ENCODE peak calls at places on chromosomes 5 and 9, in nine cellular contexts. A is vagina, B is thyroid gland, J is ovary, N is IMR-90, U is sigmoid colon, M is tibial nerve, F is body of pancreas, O is uterus. R is an unnamed sample. For H3K4me1, the result is how much of the 10 kb centered on the place peaks cover.

GRCh38 chr5:32754251-32754650 is 43.1 kb downstream of the NPR3 start:
- DNase-seq in A (no peak), B (no peak), J (no peak), N (no peak), U (no peak), M (no peak), F (no peak), O (no peak), R (no peak)

GRCh38 chr5:66306105-66306843 is 162.2 kb downstream of the SREK1 start:
- DNase-seq in A (no peak), B (peak), J (peak), N (peak), U (peak), M (peak), F (peak), O (peak), R (peak)

GRCh38 chr5:97224112-97224750 is 41.2 kb upstream of the RIOK2 start:
- DNase-seq in A (no peak), B (no peak), J (no peak), N (peak), U (no peak), M (no peak), F (no peak), O (no peak), R (no peak)

GRCh38 chr9:96246267-96246671 is 55.7 kb downstream of the HSD17B3 start:
- DNase-seq in A (no peak), B (no peak), J (no peak), N (no peak), U (no peak), M (no peak), F (peak), O (no peak), R (peak)

GRCh38 chr5:88536146-88536545 is 267.5 kb upstream of the TMEM161B start:
- DNase-seq in A (no peak), B (no peak), J (no peak), N (no peak), U (no peak), M (no peak), F (no peak), O (no peak), R (no peak)

GRCh38 chr9:122900791-122901190 is 4.4 kb downstream of the RC3H2 start:
- DNase-seq in A (no peak), B (no peak), J (no peak), N (peak), U (no peak), M (no peak), F (no peak), O (no peak), R (no peak)

GRCh38 chr9:129624168-129624759 is 1.7 kb upstream of the NTMT1 start:
- DNase-seq in A (no peak), B (peak), J (no peak), N (peak), U (no peak), M (peak), F (peak), O (no peak), R (peak)

GRCh38 chr9:14779566-14780022 is 57.1 kb upstream of the CER1 start:
- DNase-seq in A (no peak), B (no peak), J (no peak), N (no peak), U (no peak), M (no peak), F (no peak), O (no peak), R (peak)

GRCh38 chr5:14720236-14720923 is 55.9 kb downstream of the OTULIN start:
- DNase-seq in A (no peak), B (no peak), J (no peak), N (peak), U (no peak), M (no peak), F (no peak), O (no peak), R (no peak)

GRCh38 chr9:36903541-36904435 is 130.3 kb downstream of the PAX5 start:
- DNase-seq in A (no peak), B (no peak), J (no peak), N (peak), U (no peak), M (no peak), F (peak), O (no peak), R (peak)

GRCh38 chr9:98625728-98626127 is 83.0 kb downstream of the GABBR2 start:
- DNase-seq in A (no peak), B (no peak), J (no peak), N (no peak), U (no peak), M (no peak), F (no peak), O (no peak), R (no peak)

GRCh38 chr5:96344678-96345612 is 88.1 kb downstream of the PCSK1 start:
- DNase-seq in A (no peak), B (no peak), J (no peak), N (peak), U (no peak), M (peak), F (peak), O (no peak), R (peak)

GRCh38 chr5:34411470-34412346 is 244.4 kb upstream of the RAI14 start:
- DNase-seq in A (no peak), B (no peak), J (no peak), N (peak), U (no peak), M (no peak), F (no peak), O (no peak), R (no peak)

GRCh38 chr5:108481355-108481931 is 99.5 kb upstream of the FBXL17 start:
- DNase-seq in A (no peak), B (peak), J (no peak), N (peak), U (no peak), M (no peak), F (no peak), O (no peak), R (peak)

GRCh38 chr9:38015267-38015666 is 53.8 kb downstream of the SHB start:
- DNase-seq in A (no peak), B (no peak), J (no peak), N (no peak), U (no peak), M (no peak), F (no peak), O (no peak), R (no peak)
- H3K4me1 ChIP-seq in A (under half), B (under half), J (under half), N (under half), U (half or more), M (under half), F (under half), O (under half), R (under half)

GRCh38 chr9:83920469-83920941 is 727 bp downstream of the KIF27 start:
- DNase-seq in A (no peak), B (peak), J (peak), N (peak), U (peak), M (no peak), F (peak), O (no peak), R (no peak)
- TF ChIP-seq POLR2A in A (no peak), B (no peak), J (no peak), N (no peak), U (no peak), M (no peak), F (no peak), O (no peak), R (no peak)

GRCh38 chr9:134364391-134365114 is 38.3 kb downstream of the RXRA start:
- DNase-seq in A (no peak), B (no peak), J (no peak), N (no peak), U (no peak), M (no peak), F (no peak), O (no peak), R (no peak)
- H3K4me1 ChIP-seq in A (half or more), B (half or more), J (under half), N (under half), U (half or more), M (half or more), F (half or more), O (half or more), R (half or more)

DNA sequence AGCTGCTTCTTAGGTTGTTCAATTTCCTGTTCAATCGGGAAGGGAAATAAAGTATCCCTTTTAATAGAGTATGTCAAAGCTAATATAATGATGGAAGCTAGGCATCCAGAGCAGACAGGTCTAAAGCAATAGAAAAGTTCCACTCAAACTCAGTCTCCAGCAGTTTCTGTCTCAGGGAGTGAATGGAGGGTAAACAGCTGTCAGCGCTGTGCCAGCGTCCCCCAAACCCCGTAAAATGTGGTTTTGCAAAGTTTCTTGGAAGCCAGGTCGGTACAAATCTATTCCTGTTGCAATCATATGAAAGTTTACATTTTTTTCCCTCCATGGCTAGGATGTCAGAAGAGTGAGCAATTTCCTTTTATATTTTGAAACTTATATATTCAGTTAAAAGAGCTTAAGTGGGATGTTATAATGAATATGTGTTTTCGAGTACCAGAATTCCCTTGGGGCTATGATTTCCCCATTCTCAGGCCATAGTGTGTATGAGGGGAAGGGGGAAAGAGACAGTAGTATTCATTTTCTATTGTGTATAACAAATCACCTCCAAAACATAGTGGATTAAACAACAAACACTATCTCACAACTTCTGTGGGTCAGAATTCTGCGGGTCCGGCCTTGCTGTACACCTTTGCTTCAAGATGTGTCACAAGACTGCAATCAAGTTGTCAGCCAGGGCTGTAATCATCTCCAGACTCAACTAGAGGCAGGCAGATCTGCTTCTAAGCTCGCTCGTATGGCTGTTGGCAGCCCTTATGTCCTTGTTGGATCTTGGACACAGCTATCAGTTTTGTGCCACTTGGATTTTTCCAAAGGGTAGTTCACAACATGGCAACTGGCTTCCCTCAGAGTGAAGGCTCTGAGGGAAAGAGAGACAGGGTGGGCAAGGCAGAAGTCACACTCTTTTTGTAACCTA is 107.4 kb downstream of the SNX18 start:
- DNase-seq in A (no peak), B (no peak), J (no peak), N (peak), U (no peak), M (no peak), F (no peak), O (no peak), R (no peak)
- TF ChIP-seq POLR2A in A (no peak), B (no peak), J (no peak), N (no peak), U (no peak), M (no peak), F (no peak), O (no peak), R (no peak)

DNA sequence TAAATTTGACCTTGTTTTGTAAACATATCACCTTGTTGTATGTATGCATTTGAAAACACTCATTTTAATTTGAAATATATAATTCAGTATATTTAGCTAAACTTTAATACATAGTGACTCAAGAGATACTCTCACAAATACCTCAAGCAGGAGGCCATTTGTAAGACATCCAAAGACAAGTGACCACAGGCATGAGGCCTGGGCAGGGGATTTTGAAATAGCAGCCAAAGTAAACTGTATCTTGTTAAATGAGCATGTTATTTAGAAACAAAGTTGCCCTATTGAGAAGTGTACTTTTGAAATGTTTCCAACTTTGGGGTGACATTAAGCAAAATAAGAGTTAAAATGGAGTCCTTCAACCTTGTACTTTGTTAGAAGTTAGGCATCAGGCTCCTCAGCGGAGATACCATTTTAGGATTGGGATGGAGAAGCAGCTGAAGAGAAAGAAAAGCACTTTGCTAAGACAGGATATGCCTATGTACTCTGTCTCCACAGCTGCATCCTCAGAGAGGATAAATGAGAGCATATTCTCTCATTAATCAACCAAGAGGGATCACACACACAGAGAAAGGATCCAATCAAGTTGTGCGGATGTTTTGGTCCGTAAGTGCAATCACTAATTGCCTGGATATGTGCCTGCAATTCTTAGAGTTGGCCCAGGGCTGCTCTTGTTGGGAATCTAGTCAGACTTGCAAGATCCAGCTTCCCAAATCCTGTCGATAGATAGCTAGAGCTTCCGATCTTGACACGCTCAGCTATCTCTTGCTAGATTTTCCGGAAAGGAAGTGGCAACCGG is 157.5 kb upstream of the HAPLN1 start:
- DNase-seq in A (no peak), B (no peak), J (no peak), N (peak), U (no peak), M (no peak), F (no peak), O (no peak), R (no peak)
- H3K4me1 ChIP-seq in A (under half), B (under half), J (under half), N (under half), U (under half), M (under half), F (under half), O (under half), R (under half)

GRCh38 chr9:135962696-135963307 is 1.6 kb upstream of the UBAC1 start:
- DNase-seq in A (no peak), B (no peak), J (no peak), N (no peak), U (no peak), M (no peak), F (no peak), O (no peak), R (no peak)
- TF ChIP-seq POLR2A in A (no peak), B (no peak), J (no peak), N (no peak), U (no peak), M (no peak), F (no peak), O (no peak), R (no peak)

DNA sequence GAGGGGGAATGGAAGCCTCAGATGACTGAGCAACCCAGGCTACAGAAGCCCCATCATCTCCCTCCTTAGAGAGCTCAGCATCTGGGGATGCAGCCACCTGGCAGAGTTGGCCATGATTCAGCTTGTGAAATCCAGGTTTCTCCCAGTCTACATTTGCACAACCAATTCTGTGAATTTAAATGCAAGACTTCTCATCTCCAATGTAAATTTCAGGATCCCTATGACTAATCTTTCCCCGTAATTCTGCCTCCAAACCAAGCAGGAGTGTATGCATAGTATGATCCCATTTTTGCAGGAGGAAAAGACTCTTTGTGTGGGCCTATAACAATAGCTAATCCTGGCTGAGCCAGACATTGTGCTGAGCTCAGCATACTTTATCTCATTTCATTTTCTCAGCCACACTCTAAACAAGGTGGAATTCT is 59.6 kb upstream of the IL17B start:
- DNase-seq in A (no peak), B (no peak), J (no peak), N (peak), U (no peak), M (no peak), F (no peak), O (no peak), R (no peak)
- H3K4me1 ChIP-seq in A (under half), B (under half), J (under half), N (under half), U (under half), M (under half), F (under half), O (under half), R (under half)

GRCh38 chr5:132378580-132378979 is 9.1 kb downstream of the SLC22A5 start:
- DNase-seq in A (no peak), B (no peak), J (no peak), N (peak), U (no peak), M (no peak), F (no peak), O (no peak), R (no peak)
- TF ChIP-seq POLR2A in A (no peak), B (no peak), J (no peak), N (no peak), U (no peak), M (no peak), F (no peak), O (no peak), R (no peak)

DNA sequence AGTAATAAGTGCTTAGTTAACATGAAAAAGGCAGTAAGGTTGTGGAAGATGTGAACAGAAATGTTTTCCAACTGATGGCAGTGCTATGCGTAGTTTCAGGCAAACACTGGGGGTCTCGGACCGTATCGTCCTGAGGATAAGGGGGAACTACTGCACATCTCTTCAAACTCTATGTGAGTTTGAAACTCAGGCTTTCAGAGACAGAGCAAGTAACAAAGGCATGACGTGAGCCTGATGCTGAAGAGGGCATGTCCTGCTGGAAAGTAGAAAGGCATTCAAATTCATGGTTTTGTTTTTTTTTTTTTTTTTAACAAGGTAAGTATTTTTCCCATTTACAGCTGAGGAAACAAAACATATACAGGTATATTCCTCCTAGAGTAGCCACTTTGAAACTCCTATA is 59.9 kb downstream of the TRIM36 start:
- DNase-seq in A (no peak), B (no peak), J (no peak), N (no peak), U (no peak), M (no peak), F (no peak), O (no peak), R (no peak)
- H3K4me1 ChIP-seq in A (under half), B (under half), J (under half), N (under half), U (under half), M (under half), F (under half), O (under half), R (under half)

GRCh38 chr5:157594237-157594636 is 18.7 kb upstream of the ADAM19 start:
- DNase-seq in A (no peak), B (no peak), J (no peak), N (no peak), U (no peak), M (no peak), F (no peak), O (no peak), R (no peak)

GRCh38 chr5:157591766-157592165 is 16.2 kb upstream of the ADAM19 start:
- DNase-seq in A (no peak), B (no peak), J (no peak), N (no peak), U (no peak), M (no peak), F (no peak), O (no peak), R (no peak)

GRCh38 chr5:157594675-157595074 is 19.1 kb upstream of the ADAM19 start:
- DNase-seq in A (no peak), B (no peak), J (no peak), N (no peak), U (no peak), M (no peak), F (no peak), O (no peak), R (no peak)

GRCh38 chr5:157593036-157593435 is 17.5 kb upstream of the ADAM19 start:
- DNase-seq in A (no peak), B (no peak), J (no peak), N (no peak), U (no peak), M (no peak), F (no peak), O (no peak), R (no peak)

DNA sequence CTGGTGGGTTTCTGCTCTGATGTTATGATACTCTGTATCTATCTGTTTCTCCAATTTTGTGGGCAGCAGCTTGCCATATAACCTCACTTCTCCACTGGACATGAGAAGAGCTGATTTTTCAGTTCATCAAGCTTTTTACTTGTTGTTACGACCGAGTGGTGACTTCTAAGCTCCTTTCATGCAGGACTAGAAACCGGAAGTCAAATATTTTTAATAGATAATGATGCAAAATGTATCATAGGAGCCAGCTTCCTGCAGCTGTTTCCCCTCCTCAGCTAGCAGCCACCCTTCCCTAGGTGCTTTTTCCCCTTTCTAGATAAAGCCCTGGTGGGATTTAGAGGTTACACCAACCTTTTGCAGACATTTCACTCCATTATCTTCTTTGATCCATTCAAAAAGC is 17.0 kb upstream of the ADAM19 start:
- DNase-seq in A (no peak), B (no peak), J (no peak), N (no peak), U (no peak), M (no peak), F (no peak), O (no peak), R (no peak)
- TF ChIP-seq POLR2A in A (no peak), B (no peak), J (no peak), N (no peak), U (no peak), M (no peak), F (no peak), O (no peak), R (no peak)

R was measured in adrenal gland.